ENCODE peak calls at places on chromosomes 3 and 15, in ten cellular contexts. L is epithelial cell of esophagus, Y is endodermal cell, F is cardiac fibroblast, A is dorsolateral prefrontal cortex, P is psoas muscle, I is AG04449, X is coronary artery, K is tibial nerve, U is Panc1. Q is an unnamed sample.

GRCh38 chr3:18499256-18499655 is 74.1 kb upstream of the SATB1 start:
- DNase-seq in I (no peak), P (no peak), X (no peak), U (no peak), K (no peak), Y (no peak), F (no peak), L (peak), A (no peak), Q (no peak)

GRCh38 chr15:68379058-68379758 is 52.8 kb downstream of the ITGA11 start:
- DNase-seq in X (peak), P (no peak), F (no peak), K (no peak), L (no peak), A (peak), I (no peak), U (no peak), Y (no peak), Q (no peak)

GRCh38 chr3:105364113-105364512 is 2.6 kb upstream of the ALCAM start:
- DNase-seq in F (peak), Y (no peak), L (peak), A (no peak), U (no peak), I (no peak), P (no peak), K (no peak), X (no peak), Q (no peak)

GRCh38 chr15:25378501-25378901 is 60.3 kb downstream of the UBE3A start:
- DNase-seq in A (no peak), U (no peak), F (peak), Y (no peak), P (no peak), K (no peak), I (no peak), X (no peak), L (peak), Q (no peak)

GRCh38 chr3:125437631-125438435 is 62.7 kb upstream of the ZNF148 start:
- DNase-seq in P (peak), I (no peak), F (peak), A (peak), L (peak), K (peak), Y (peak), U (peak), X (no peak), Q (no peak)

GRCh38 chr3:149898771-149899170 is 71.9 kb downstream of the PFN2 start:
- DNase-seq in X (no peak), F (peak), Y (no peak), U (no peak), L (no peak), I (peak), A (no peak), P (no peak), K (no peak), Q (no peak)

GRCh38 chr3:171262431-171262830 is 197.8 kb downstream of the TNIK start:
- DNase-seq in P (no peak), X (no peak), A (no peak), Y (no peak), U (no peak), K (no peak), I (no peak), L (no peak), F (no peak), Q (no peak)

GRCh38 chr3:178761461-178761860 is 225.2 kb downstream of the KCNMB2 start:
- DNase-seq in F (no peak), A (no peak), L (no peak), U (no peak), K (no peak), X (no peak), I (no peak), P (no peak), Y (no peak), Q (no peak)

GRCh38 chr3:10260211-10260701 is 12.0 kb downstream of the TATDN2 start:
- DNase-seq in I (no peak), A (no peak), X (no peak), Y (no peak), F (no peak), P (no peak), K (no peak), L (no peak), U (no peak), Q (no peak)

GRCh38 chr3:195139091-195139875 is 131.7 kb downstream of the XXYLT1 start:
- DNase-seq in K (no peak), P (no peak), X (no peak), F (no peak), I (no peak), U (no peak), L (peak), Y (no peak), A (no peak), Q (no peak)

GRCh38 chr3:54274607-54275006 is 152.3 kb downstream of the CACNA2D3 start:
- DNase-seq in Y (no peak), A (no peak), U (no peak), P (no peak), X (no peak), K (no peak), F (no peak), L (no peak), I (no peak), Q (no peak)

GRCh38 chr15:65409284-65409631 is 13.5 kb downstream of the IGDCC4 start:
- DNase-seq in A (no peak), P (no peak), F (peak), U (no peak), L (peak), X (no peak), K (no peak), I (peak), Y (no peak), Q (peak)

GRCh38 chr3:165749241-165749640 is 88.0 kb downstream of the BCHE start:
- DNase-seq in A (no peak), L (no peak), K (no peak), X (no peak), P (no peak), F (no peak), Y (no peak), U (no peak), I (no peak), Q (no peak)

GRCh38 chr15:100204211-100204610 is 137.6 kb downstream of the ADAMTS17 start:
- DNase-seq in K (no peak), U (no peak), F (no peak), I (no peak), A (no peak), X (no peak), L (no peak), Y (no peak), P (no peak), Q (no peak)

GRCh38 chr15:57479005-57479404 is 102.7 kb downstream of the CGNL1 start:
- DNase-seq in U (no peak), F (no peak), P (no peak), Y (no peak), K (no peak), A (no peak), I (no peak), X (no peak), L (no peak), Q (no peak)

GRCh38 chr15:74399511-74400312 is 32.3 kb upstream of the CYP11A1 start:
- DNase-seq in Y (no peak), U (no peak), A (no peak), P (no peak), K (no peak), X (no peak), F (peak), L (peak), I (no peak), Q (no peak)

GRCh38 chr3:23629181-23629893 is 176.4 kb upstream of the UBE2E1 start:
- DNase-seq in F (peak), X (no peak), L (peak), U (no peak), K (no peak), Y (peak), P (no peak), A (no peak), I (no peak), Q (no peak)

GRCh38 chr3:10268930-10269329 is 20.7 kb downstream of the TATDN2 start:
- DNase-seq in P (peak), K (no peak), X (no peak), I (no peak), A (no peak), F (no peak), L (no peak), Y (no peak), U (no peak), Q (no peak)

GRCh38 chr3:45644467-45645201 is 44.6 kb upstream of the SACM1L start:
- DNase-seq in K (no peak), Y (no peak), I (peak), U (peak), P (no peak), A (no peak), F (peak), L (peak), X (no peak), Q (no peak)

GRCh38 chr15:90882781-90883525 is 1.4 kb upstream of the FES start:
- DNase-seq in L (no peak), U (no peak), I (no peak), Y (no peak), P (no peak), A (no peak), K (no peak), X (no peak), F (no peak), Q (no peak)

GRCh38 chr15:25176616-25176923 is 221.8 kb downstream of the SNRPN start:
- DNase-seq in Y (peak), A (no peak), I (no peak), P (peak), X (no peak), L (no peak), U (no peak), F (no peak), K (no peak), Q (no peak)

GRCh38 chr3:37367436-37367835 is 193.1 kb upstream of the LRRFIP2 start:
- DNase-seq in Y (no peak), X (no peak), K (no peak), I (no peak), U (no peak), A (no peak), F (no peak), P (no peak), L (no peak), Q (no peak)

GRCh38 chr3:77071364-77071763 is 31.5 kb downstream of the ROBO2 start:
- DNase-seq in Y (no peak), L (no peak), P (no peak), A (no peak), F (no peak), K (no peak), X (no peak), I (no peak), U (no peak), Q (no peak)

GRCh38 chr3:55189359-55189801 is 261.5 kb upstream of the LRTM1 start:
- DNase-seq in U (no peak), I (peak), P (no peak), F (peak), K (no peak), A (no peak), Y (peak), X (no peak), L (no peak), Q (peak)

GRCh38 chr15:71752085-71752484 is 58.3 kb upstream of the NR2E3 start:
- DNase-seq in F (no peak), L (no peak), U (no peak), K (no peak), A (no peak), I (no peak), X (no peak), Y (no peak), P (no peak), Q (no peak)

GRCh38 chr3:143135150-143135549 is 15.6 kb downstream of the CHST2 start:
- DNase-seq in K (no peak), A (no peak), X (no peak), F (peak), P (no peak), U (no peak), L (peak), Y (no peak), I (peak), Q (peak)

GRCh38 chr3:11059090-11059798 is 66.7 kb downstream of the SLC6A1 start:
- DNase-seq in L (peak), A (peak), K (peak), P (peak), U (peak), Y (peak), I (peak), F (peak), X (no peak), Q (peak)

GRCh38 chr3:134903840-134904239 is 108.8 kb downstream of the EPHB1 start:
- DNase-seq in U (no peak), I (no peak), X (no peak), K (no peak), L (no peak), A (no peak), F (no peak), P (no peak), Y (no peak), Q (no peak)

GRCh38 chr15:43492266-43492665 is 690 bp downstream of the TP53BP1 start:
- DNase-seq in K (no peak), L (no peak), A (no peak), I (no peak), U (no peak), F (no peak), P (no peak), Y (peak), X (no peak), Q (no peak)

GRCh38 chr15:41585140-41586047 is 26.4 kb downstream of the TYRO3 start:
- DNase-seq in X (no peak), A (peak), U (peak), I (no peak), K (peak), L (peak), P (peak), Y (peak), F (peak), Q (peak)

GRCh38 chr3:13879946-13880810 is at the start of gene WNT7A:
- DNase-seq in K (no peak), U (no peak), L (peak), I (no peak), A (peak), Y (peak), F (no peak), P (no peak), X (peak), Q (no peak)

GRCh38 chr3:37054370-37054769 is 61.1 kb downstream of the MLH1 start:
- DNase-seq in I (no peak), Y (no peak), X (no peak), L (no peak), P (no peak), U (peak), A (no peak), F (peak), K (no peak), Q (peak)

GRCh38 chr3:53978386-53978785 is 86.7 kb upstream of the SELENOK start:
- DNase-seq in X (no peak), U (no peak), K (no peak), P (no peak), Y (no peak), I (no peak), A (no peak), F (no peak), L (no peak), Q (no peak)

GRCh38 chr3:56424357-56424756 is 43.9 kb downstream of the ERC2 start:
- DNase-seq in U (no peak), F (no peak), P (no peak), X (no peak), I (no peak), Y (no peak), L (no peak), A (no peak), K (no peak), Q (no peak)
- H3K4me3 ChIP-seq in U (no peak), F (no peak), P (no peak), X (no peak), I (no peak), Y (no peak), L (no peak), A (no peak), K (no peak), Q (no peak)

GRCh38 chr15:29126821-29127461 is 142.7 kb downstream of the NSMCE3 start:
- DNase-seq in L (no peak), X (no peak), Y (peak), I (no peak), P (no peak), U (no peak), K (no peak), A (peak), F (no peak), Q (no peak)
- TF ChIP-seq CTCF in L (no peak), X (no peak), Y (peak), I (no peak), P (no peak), U (no peak), K (no peak), A (no peak), F (no peak), Q (no peak)

GRCh38 chr3:72337480-72337855 is 510.8 kb downstream of the SHQ1 start:
- DNase-seq in U (no peak), I (no peak), Y (peak), K (no peak), X (no peak), L (no peak), F (no peak), P (no peak), A (no peak), Q (no peak)

GRCh38 chr3:72336114-72336651 is 512.1 kb downstream of the SHQ1 start:
- DNase-seq in P (no peak), K (no peak), Y (no peak), F (no peak), I (no peak), X (no peak), U (no peak), L (no peak), A (no peak), Q (no peak)

GRCh38 chr3:72338082-72338941 is 509.9 kb downstream of the SHQ1 start:
- DNase-seq in P (no peak), F (peak), Y (peak), U (peak), I (no peak), K (no peak), A (no peak), X (no peak), L (peak), Q (no peak)

GRCh38 chr3:72335458-72336050 is 512.7 kb downstream of the SHQ1 start:
- DNase-seq in I (no peak), Y (no peak), L (no peak), U (no peak), A (no peak), P (no peak), F (no peak), X (no peak), K (no peak), Q (no peak)

GRCh38 chr3:72336821-72337479 is 511.3 kb downstream of the SHQ1 start:
- DNase-seq in F (peak), Y (peak), U (no peak), A (peak), P (peak), L (peak), I (no peak), K (peak), X (peak), Q (no peak)
- H3K4me3 ChIP-seq in F (no peak), Y (no peak), U (no peak), A (no peak), P (no peak), L (no peak), I (peak), K (no peak), X (peak), Q (no peak)

DNA sequence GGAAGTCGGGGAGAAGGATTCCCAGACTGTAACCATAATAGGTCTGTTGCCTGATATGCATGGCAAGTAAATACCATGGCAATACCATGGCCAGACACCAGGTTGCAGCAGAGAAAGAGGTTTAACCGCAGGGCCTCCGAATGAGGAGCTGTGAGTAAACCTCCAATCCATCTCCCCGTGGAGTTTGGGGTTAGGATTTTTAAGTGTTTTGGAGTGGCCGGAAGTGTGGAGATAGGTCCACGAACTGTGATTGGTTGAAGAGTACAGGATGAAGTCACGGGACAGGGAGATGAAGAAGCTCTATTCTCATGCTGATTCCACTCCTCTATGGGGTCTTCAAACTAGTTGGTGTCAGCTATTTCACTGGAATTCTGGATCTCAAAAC is 127.9 kb downstream of the ST8SIA2 start:
- DNase-seq in U (peak), A (peak), I (peak), L (peak), F (peak), X (peak), K (peak), Y (peak), P (peak), Q (peak)
- TF ChIP-seq CTCF in U (peak), A (peak), I (peak), L (peak), F (peak), X (peak), K (peak), Y (peak), P (peak), Q (peak)

DNA sequence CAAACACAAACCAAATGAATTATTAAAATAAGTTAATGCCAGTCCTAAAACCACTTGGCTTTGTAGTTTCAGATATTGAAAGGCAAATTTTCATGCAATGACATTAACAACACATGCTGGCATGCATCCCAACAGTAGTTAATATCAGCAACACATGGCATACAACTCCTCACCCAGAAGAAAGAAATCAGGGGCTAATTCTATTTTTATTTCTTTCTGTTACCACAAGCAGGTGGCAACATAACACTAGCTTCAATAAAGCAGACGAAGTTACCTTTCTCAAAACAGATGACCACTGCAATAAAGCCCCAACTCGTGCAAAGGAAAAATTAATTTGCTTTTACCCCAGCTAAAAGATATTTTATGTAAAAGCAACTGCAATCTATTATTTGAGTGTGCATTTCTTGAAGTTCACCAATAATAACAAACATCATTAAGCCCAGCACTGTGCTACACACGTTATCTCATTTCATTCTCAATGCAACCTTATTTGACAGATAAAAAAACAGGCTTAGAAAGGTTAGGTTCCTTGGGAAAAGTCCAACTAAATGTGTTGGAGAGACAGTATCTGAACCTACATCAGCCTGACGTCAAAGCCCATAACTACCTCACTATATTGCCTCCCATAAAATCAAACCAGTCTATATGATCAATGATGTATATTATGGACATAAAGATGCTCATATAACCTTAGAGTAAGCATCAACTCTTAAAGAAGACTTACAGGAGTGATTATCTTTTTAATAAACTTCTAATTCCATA is 2.8 kb downstream of the TOP2B start:
- DNase-seq in F (no peak), P (no peak), A (no peak), L (peak), U (no peak), I (no peak), Y (no peak), K (no peak), X (no peak), Q (no peak)
- H3K4me3 ChIP-seq in F (no peak), P (peak), A (peak), L (peak), U (peak), I (peak), Y (peak), K (no peak), X (peak), Q (no peak)

DNA sequence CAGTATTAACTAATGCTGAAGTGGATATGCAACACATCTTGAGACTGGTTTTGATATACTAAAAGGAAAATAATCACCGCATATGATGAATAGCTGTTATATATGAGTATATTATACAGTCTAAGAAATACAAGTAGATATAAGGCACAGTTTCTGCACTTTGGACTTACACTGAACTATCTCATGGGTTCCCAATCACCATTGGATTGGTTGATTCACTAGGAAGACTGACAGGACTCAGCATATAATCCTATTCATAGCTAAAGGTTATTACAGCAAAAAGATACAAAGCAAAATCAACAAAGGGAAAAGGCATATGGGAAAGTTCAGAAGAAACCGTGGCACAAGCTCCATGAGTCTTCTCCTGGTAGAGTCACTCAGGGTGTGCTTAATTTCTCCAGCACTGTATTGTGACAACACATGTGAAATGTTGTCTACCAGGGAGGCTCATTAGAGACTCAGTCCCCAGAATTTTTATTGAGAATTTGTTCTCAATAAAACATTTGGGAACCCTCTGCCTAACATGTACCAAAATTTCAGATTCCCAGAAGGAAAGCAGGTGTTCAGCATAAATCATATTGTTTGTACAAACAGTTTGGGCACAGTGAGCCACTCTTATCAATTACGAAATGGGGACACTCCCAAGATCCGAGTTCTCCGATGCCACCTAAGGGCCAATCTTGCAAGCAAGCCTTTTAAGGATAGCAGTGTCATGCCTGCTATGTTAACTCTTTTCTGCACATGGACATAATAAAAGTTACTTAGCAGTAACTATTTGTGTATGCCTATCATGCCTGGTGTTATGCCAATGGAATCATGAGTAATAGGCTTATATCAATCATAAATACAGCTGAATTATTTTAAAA is 26.8 kb downstream of the CMC1 start:
- DNase-seq in F (peak), U (no peak), I (no peak), P (no peak), A (no peak), K (no peak), X (no peak), L (peak), Y (no peak), Q (no peak)
- TF ChIP-seq CTCF in F (no peak), U (no peak), I (no peak), P (no peak), A (no peak), K (no peak), X (no peak), L (peak), Y (no peak), Q (no peak)

Q was measured in AG09309.